ENCODE peak calls at places on chromosomes 13 and 19, in six cellular contexts. E is stimulated activated CD8-positive, alpha-beta memory T cell treated with anti-CD3 and anti-CD28 coated beads, Interleukin-2, amount 100 ng/mL, for 48 hours; Z is retina; P is endodermal cell; Y is ecto neural progenitor cell; C is GM10248. T is an unnamed sample.

GRCh38 chr13:33075996-33076395 is 59.8 kb downstream of the KL start:
- DNase-seq in C (no peak), P (no peak), Z (no peak), E (no peak), Y (no peak), T (no peak)

GRCh38 chr19:48656840-48657474 is 11.0 kb upstream of the CA11 start:
- DNase-seq in E (no peak), Z (peak), P (peak), C (no peak), Y (no peak), T (no peak)

GRCh38 chr13:24050796-24051715 is 109.5 kb upstream of the SPATA13 start:
- DNase-seq in C (no peak), Z (no peak), Y (no peak), P (peak), E (no peak), T (no peak)

GRCh38 chr13:89688908-89689307 is 1658.6 kb upstream of the MIR17HG start:
- DNase-seq in E (no peak), Z (no peak), C (no peak), Y (no peak), P (no peak), T (no peak)

GRCh38 chr19:37452500-37453245 is 14.6 kb downstream of the ZNF569 start:
- DNase-seq in Z (no peak), Y (no peak), E (no peak), C (no peak), P (no peak), T (no peak)

GRCh38 chr19:30011051-30011578 is 69.1 kb downstream of the URI1 start:
- DNase-seq in P (peak), Y (no peak), Z (no peak), E (no peak), C (no peak), T (peak)

GRCh38 chr19:43634877-43635560 is 4.6 kb downstream of the CADM4 start:
- DNase-seq in Y (peak), E (no peak), Z (peak), C (no peak), P (peak), T (peak)

GRCh38 chr13:45321230-45321629 is 19.8 kb downstream of the TPT1 start:
- DNase-seq in Y (no peak), E (no peak), P (no peak), Z (no peak), C (no peak), T (no peak)

GRCh38 chr19:18291590-18292459 is 10.4 kb upstream of the JUND start:
- DNase-seq in Z (peak), P (peak), E (peak), Y (peak), C (peak), T (peak)

GRCh38 chr13:58476176-58476575 is 844.6 kb downstream of the PCDH17 start:
- DNase-seq in P (peak), C (no peak), Y (no peak), Z (peak), E (no peak), T (peak)